ENCODE peak calls at places on chromosomes 7 and 10, in six cellular contexts. P, D, K, F, V and J are unnamed samples.

GRCh38 chr7:141231018-141231792 is 157.3 kb downstream of the TMEM178B start:
- DNase-seq in F (peak; percentile 10), D (peak; percentile 50), K (peak; percentile 21), P (peak; percentile 72), V (peak; percentile 72), J (peak; percentile 57)

GRCh38 chr10:48811461-48811860 is 126.8 kb downstream of the WDFY4 start:
- DNase-seq in V (no peak), F (peak; percentile 50), D (peak; percentile 24), K (no peak), P (no peak), J (no peak)

GRCh38 chr10:113971349-113971973 is 72.2 kb upstream of the ADRB1 start:
- DNase-seq in D (no peak), K (no peak), V (no peak), P (no peak), F (no peak), J (no peak)

GRCh38 chr7:44963526-44964290 is 15.1 kb downstream of the MYO1G start:
- DNase-seq in D (no peak), F (no peak), P (no peak), V (peak; percentile 36), K (no peak), J (no peak)

GRCh38 chr7:80150621-80151273 is 16.1 kb downstream of the GNAI1 start:
- DNase-seq in D (no peak), V (no peak), P (no peak), F (peak; percentile 30), K (no peak), J (no peak)

GRCh38 chr7:147809785-147810184 is 780.8 kb upstream of the C7orf33 start:
- DNase-seq in V (no peak), K (no peak), P (no peak), D (no peak), F (no peak), J (no peak)

GRCh38 chr10:83127942-83128575 is 1011.2 kb upstream of the GHITM start:
- DNase-seq in F (no peak), K (no peak), V (no peak), D (no peak), P (no peak), J (no peak)

GRCh38 chr10:130750441-130750840 is 561.1 kb downstream of the TCERG1L start:
- DNase-seq in K (no peak), V (no peak), P (no peak), D (no peak), F (no peak), J (no peak)

GRCh38 chr10:116565533-116565932 is 19.8 kb downstream of the PNLIP start:
- DNase-seq in D (no peak), F (peak; percentile 3), K (no peak), V (no peak), P (no peak), J (no peak)

GRCh38 chr10:62903828-62904227 is 87.7 kb upstream of the EGR2 start:
- DNase-seq in D (peak; percentile 92), F (peak; percentile 80), V (no peak), P (no peak), K (no peak), J (no peak)

GRCh38 chr7:128954830-128955797 is 17.4 kb downstream of the IRF5 start:
- DNase-seq in P (peak; percentile 23), D (peak; percentile 15), K (no peak), F (peak; percentile 86), V (peak; percentile 86), J (peak; percentile 86)

GRCh38 chr7:37108615-37109014 is 340.0 kb downstream of the ELMO1 start:
- DNase-seq in F (no peak), K (no peak), D (no peak), P (no peak), V (no peak), J (no peak)

GRCh38 chr10:82377608-82378007 is 502.6 kb downstream of the NRG3 start:
- DNase-seq in K (no peak), P (peak; percentile 44), D (no peak), F (peak; percentile 48), V (no peak), J (no peak)

GRCh38 chr10:105358911-105359310 is 717.8 kb downstream of the SORCS3 start:
- DNase-seq in D (no peak), V (no peak), K (no peak), F (no peak), P (no peak), J (no peak)

GRCh38 chr10:126315471-126316177 is 72.7 kb downstream of the ADAM12 start:
- DNase-seq in K (no peak), P (no peak), F (peak; percentile 80), V (no peak), D (peak; percentile 25), J (no peak)

GRCh38 chr10:3785251-3785848 is 341 bp upstream of the KLF6 start:
- DNase-seq in K (peak; percentile 91), V (peak; percentile 100), F (peak; percentile 97), P (peak; percentile 99), D (peak; percentile 91), J (peak; percentile 98)

DNA sequence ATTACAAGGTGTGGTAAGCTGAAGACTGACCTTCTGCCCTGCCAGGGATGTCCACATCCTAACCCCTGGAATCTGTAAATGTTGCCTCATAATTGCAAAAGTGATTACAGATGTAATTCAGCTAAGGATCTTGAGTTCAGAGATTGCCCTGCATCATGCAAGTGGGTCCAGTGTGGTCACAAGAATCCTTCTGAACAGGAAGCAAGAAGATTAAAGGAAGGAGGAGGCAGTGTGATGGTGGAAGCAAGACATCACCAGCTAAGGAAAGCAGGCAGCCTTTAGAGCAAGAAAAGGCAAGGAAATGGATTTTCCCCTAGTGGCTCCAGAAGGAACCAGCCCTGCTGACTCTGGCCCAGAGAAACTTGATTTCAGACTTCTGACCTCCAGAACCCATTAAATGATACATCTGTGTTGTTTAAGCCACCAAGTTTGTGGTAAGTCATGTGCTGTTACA is 78.1 kb downstream of the USP6NL start:
- DNase-seq in V (no peak), F (peak; percentile 38), P (peak; percentile 34), K (no peak), D (no peak), J (no peak)
- TF ChIP-seq EZH2phosphoT487 in V (no peak), F (no peak), P (no peak), K (no peak), D (no peak), J (no peak)

DNA sequence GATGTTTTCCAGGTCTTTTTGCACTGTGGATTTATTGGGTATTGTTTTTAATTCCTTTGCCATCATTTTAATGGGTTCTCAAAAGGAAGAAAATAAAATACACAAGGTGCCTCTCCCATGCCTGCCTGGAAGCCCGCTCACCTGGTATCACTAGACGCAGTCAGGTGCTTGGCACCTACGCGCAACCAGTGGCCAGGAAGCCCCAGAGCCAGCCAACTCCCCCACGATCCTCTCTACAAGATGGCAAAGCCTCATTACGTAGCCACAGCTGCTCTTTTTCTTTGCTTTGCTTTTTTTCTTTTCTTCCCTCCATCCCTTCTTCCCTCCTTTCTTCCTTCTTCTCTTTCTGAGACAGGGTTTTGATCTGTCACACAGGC is 34.3 kb downstream of the BAIAP2L1 start:
- DNase-seq in D (no peak), F (no peak), P (no peak), V (no peak), K (no peak), J (no peak)
- H3K9ac ChIP-seq in D (no peak overlapping the region), F (no peak overlapping the region), P (no peak overlapping the region), V (no peak overlapping the region), K (no peak overlapping the region), J (no peak overlapping the region)

DNA sequence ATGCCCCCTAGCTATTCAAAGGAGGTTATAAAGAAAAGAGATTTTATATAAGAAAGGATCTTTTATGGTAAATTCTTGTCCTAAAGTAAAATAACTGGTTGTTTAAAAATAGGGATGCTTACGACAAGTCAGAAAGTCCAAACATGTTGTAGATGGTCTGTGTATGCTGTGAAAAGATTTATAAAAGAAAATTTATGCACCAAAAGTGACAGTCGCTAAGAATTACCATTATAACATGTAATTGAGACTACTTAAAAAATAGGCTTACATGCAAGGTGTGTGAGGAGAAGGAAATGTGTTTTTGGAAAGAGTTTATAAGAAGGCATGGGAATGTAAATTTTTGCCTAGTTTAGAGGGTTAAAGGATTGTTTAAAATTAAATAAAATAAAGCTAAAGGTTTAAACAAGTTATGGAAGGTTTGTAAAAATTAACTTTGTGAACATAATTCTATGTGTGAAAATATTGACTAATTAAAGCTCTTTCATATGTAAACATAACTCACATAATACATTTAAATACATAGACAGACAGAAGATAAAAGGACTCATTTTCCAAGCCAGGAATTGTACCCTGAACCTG is 118.5 kb downstream of the LYZL1 start:
- DNase-seq in D (no peak), K (no peak), F (no peak), V (no peak), P (peak; percentile 44), J (no peak)
- TF ChIP-seq EZH2phosphoT487 in D (no peak), K (no peak), F (no peak), V (no peak), P (no peak), J (no peak)

DNA sequence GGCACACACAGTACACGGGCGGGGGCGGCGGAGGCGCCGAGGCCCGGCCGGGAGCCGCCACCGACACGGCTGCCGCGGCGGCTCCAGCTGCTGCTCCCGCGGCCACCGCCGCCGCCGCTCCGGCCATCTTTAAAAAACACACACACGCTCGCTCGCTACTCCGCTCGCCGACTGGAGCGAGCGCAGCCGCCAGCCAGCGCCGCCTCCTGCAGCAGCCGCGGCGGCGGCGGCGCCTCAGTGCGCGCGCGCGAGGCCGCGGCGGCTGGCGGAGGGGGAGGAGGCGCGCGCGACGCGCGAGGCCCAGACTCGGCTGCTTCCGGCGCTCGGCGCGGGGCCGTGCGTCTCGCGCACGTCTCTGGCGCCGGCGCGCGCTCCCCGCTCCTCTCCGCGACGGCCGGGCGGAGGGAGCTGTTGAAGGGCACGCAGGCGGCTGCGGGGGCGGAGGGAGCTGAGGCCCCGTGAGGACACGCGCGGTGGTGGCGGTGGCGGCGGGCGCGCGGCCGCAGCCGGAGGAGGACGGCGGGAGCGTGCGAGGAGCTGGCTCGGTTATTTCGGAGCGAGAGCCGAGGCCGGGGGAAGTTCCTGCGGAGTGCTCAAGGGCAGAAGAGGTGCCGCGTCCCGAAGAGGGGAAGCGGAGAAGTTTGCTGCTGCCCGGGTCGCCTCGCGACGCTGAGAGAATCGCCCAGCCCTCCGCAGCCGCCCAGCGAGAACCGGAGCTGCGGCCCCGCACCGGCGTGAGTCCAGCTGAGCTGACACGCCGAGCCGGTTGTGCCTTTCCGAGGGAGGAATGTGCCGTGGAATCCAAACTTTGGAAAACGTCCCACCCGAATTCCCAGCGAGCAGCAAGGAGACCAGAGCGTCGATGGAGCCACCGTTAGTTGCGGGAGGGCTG is at the start of gene KDM7A:
- DNase-seq in P (peak; percentile 97), V (peak; percentile 98), D (peak; percentile 90), F (peak; percentile 99), K (peak; percentile 69), J (peak; percentile 96)
- H3K9ac ChIP-seq in P (peak within 1 kb of the TSS; percentile 7), V (peak within 1 kb of the TSS; percentile 79), D (peak within 1 kb of the TSS; percentile 38), F (peak within 1 kb of the TSS; percentile 96), K (peak within 1 kb of the TSS; percentile 48), J (peak within 1 kb of the TSS; percentile 59)